ENCODE peak calls at places on chromosomes 11 and 22, in ten cellular contexts. M, W, V, I, J, Y, E, P, N and X are unnamed samples.

GRCh38 chr11:46356911-46357482 is 9.7 kb downstream of the DGKZ start:
- DNase-seq in M (peak; percentile 84), N (no peak), Y (no peak), I (no peak), V (peak; percentile 82), E (peak; percentile 53), W (no peak), J (peak; percentile 72), P (no peak), X (no peak)

GRCh38 chr11:108592591-108593213 is 866 bp downstream of the EXPH5 start:
- DNase-seq in V (peak; percentile 32), N (peak; percentile 45), J (no peak), P (no peak), Y (peak; percentile 44), I (no peak), E (peak; percentile 34), M (no peak), W (peak; percentile 56), X (peak; percentile 18)

GRCh38 chr11:26626346-26626745 is 54.3 kb upstream of the MUC15 start:
- DNase-seq in W (no peak), M (peak; percentile 71), E (peak; percentile 47), P (no peak), N (no peak), J (peak; percentile 59), Y (no peak), I (no peak), V (peak; percentile 69), X (no peak)

GRCh38 chr11:57325735-57326048 is 940 bp upstream of the TNKS1BP1 start:
- DNase-seq in I (no peak), E (no peak), W (no peak), Y (no peak), V (no peak), J (no peak), P (peak; percentile 92), M (no peak), N (no peak), X (no peak)

GRCh38 chr11:7639643-7640025 is 33.7 kb downstream of the CYB5R2 start:
- DNase-seq in Y (no peak), V (no peak), I (no peak), P (peak; percentile 57), M (peak; percentile 38), J (no peak), E (no peak), N (no peak), W (no peak), X (no peak)

GRCh38 chr22:47036936-47037485 is 274.6 kb downstream of the TBC1D22A start:
- DNase-seq in J (no peak), M (no peak), P (no peak), V (no peak), N (no peak), Y (no peak), I (no peak), E (no peak), W (no peak), X (no peak)

GRCh38 chr22:36027960-36028645 is 521 bp downstream of the RBFOX2 start:
- DNase-seq in W (peak; percentile 83), J (no peak), N (peak; percentile 30), E (no peak), V (peak; percentile 34), I (peak; percentile 94), P (peak; percentile 55), Y (peak; percentile 74), M (no peak), X (no peak)

GRCh38 chr11:19474954-19475811 is 234.4 kb upstream of the E2F8 start:
- DNase-seq in W (no peak), I (peak; percentile 73), E (peak; percentile 39), P (no peak), N (peak; percentile 64), V (no peak), J (no peak), M (no peak), Y (no peak), X (no peak)

GRCh38 chr11:123405123-123405592 is 24.9 kb upstream of the GRAMD1B start:
- DNase-seq in V (peak; percentile 2), J (peak; percentile 8), M (no peak), W (no peak), N (no peak), P (peak; percentile 58), E (no peak), I (no peak), Y (peak; percentile 96), X (no peak)

GRCh38 chr22:37244114-37244921 is at the start of gene RAC2:
- DNase-seq in E (peak; percentile 75), V (peak; percentile 73), W (no peak), P (peak; percentile 66), M (peak; percentile 70), Y (peak; percentile 31), I (peak; percentile 47), J (peak; percentile 41), N (no peak), X (peak; percentile 62)

GRCh38 chr22:20531404-20532181 is 24.2 kb downstream of the MED15 start:
- DNase-seq in P (peak; percentile 88), M (peak; percentile 96), I (peak; percentile 70), W (no peak), N (peak; percentile 65), E (peak; percentile 48), V (peak; percentile 95), J (peak; percentile 80), Y (peak; percentile 77), X (peak; percentile 90)

GRCh38 chr11:116691779-116692178 is 81.0 kb downstream of the BUD13 start:
- DNase-seq in P (peak; percentile 61), I (peak; percentile 75), V (no peak), Y (peak; percentile 63), N (no peak), M (peak; percentile 19), E (peak; percentile 61), W (peak; percentile 95), J (peak; percentile 14), X (peak; percentile 75)

GRCh38 chr11:66834943-66835342 is 8.3 kb upstream of the RCE1 start:
- DNase-seq in I (no peak), M (no peak), P (no peak), V (no peak), J (no peak), E (no peak), N (no peak), Y (no peak), W (no peak), X (no peak)

GRCh38 chr11:115272925-115273324 is 231.3 kb downstream of the CADM1 start:
- DNase-seq in W (no peak), Y (peak; percentile 57), P (no peak), V (no peak), M (no peak), E (no peak), I (no peak), N (no peak), J (no peak), X (no peak)

GRCh38 chr11:11416917-11417316 is 63.9 kb upstream of the CSNK2A3 start:
- DNase-seq in V (peak; percentile 76), Y (no peak), I (no peak), P (no peak), N (no peak), E (no peak), W (no peak), M (peak; percentile 81), J (peak; percentile 57), X (no peak)

GRCh38 chr22:37657590-37658132 is 862 bp upstream of the PDXP start:
- DNase-seq in M (peak; percentile 51), N (no peak), W (no peak), J (no peak), I (peak; percentile 51), E (no peak), V (peak; percentile 29), P (no peak), Y (peak; percentile 23), X (no peak)

GRCh38 chr22:48588151-48588880 is 1239.4 kb downstream of the BRD1 start:
- DNase-seq in I (no peak), W (no peak), Y (no peak), P (no peak), N (no peak), J (no peak), V (no peak), E (no peak), M (no peak), X (no peak)

GRCh38 chr22:46798366-46799057 is 36.1 kb downstream of the TBC1D22A start:
- DNase-seq in J (peak; percentile 70), I (peak; percentile 82), W (peak; percentile 94), M (peak; percentile 21), E (peak; percentile 84), P (peak; percentile 93), V (peak; percentile 34), Y (peak; percentile 83), N (peak; percentile 74), X (peak; percentile 87)

GRCh38 chr11:47861762-47862161 is 13.6 kb upstream of the NUP160 start:
- DNase-seq in V (no peak), P (no peak), I (no peak), W (no peak), M (peak; percentile 69), N (no peak), Y (no peak), E (peak; percentile 96), J (peak; percentile 52), X (no peak)

GRCh38 chr11:36131719-36132349 is 157.4 kb downstream of the COMMD9 start:
- DNase-seq in W (peak; percentile 66), Y (peak; percentile 60), V (no peak), I (peak; percentile 85), J (peak; percentile 76), M (peak; percentile 33), N (peak; percentile 66), E (peak; percentile 77), P (peak; percentile 86), X (peak; percentile 41)
- TF ChIP-seq CTCF in W (peak; percentile 79), Y (peak; percentile 79), V (peak; percentile 60), I (peak; percentile 83), J (peak; percentile 90), M (peak; percentile 67), N (peak; percentile 44), E (peak; percentile 99), P (peak; percentile 38), X (peak; percentile 65)

DNA sequence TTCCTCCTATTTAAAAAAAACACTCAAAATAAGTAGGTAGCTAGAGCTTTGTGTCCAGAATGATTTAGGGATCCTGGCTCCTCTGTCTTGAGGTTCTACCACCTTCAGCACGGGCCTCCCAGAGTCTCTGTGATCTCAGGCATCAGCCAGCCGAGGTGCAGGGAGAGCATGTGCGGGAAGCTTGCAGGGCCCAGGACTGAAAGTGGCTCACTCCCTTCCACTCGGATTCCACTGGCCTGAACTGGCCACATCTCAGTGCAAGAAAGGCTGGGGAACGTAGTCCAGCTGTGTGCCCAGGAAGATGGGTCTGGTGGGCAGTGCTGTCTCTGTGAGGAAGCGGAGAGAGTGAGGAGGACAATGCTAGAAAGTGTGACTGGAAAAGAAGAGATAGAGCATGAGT is 68.3 kb upstream of the MYOD1 start:
- DNase-seq in I (no peak), Y (no peak), E (no peak), W (no peak), J (no peak), V (no peak), P (peak; percentile 15), M (no peak), N (no peak), X (no peak)
- H3K27me3 ChIP-seq in I (peaks cover 19% of the 10 kb centered on the region), Y (peaks cover 8% of the 10 kb centered on the region), E (no peaks in the 10 kb centered on the region), W (peaks cover 9% of the 10 kb centered on the region), J (no peaks in the 10 kb centered on the region), V (no peaks in the 10 kb centered on the region), P (peaks cover 5% of the 10 kb centered on the region), M (peaks cover 7% of the 10 kb centered on the region), N (no peaks in the 10 kb centered on the region), X (no peaks in the 10 kb centered on the region)

GRCh38 chr11:64769283-64769682 is 9.1 kb downstream of the SF1 start:
- DNase-seq in J (no peak), V (no peak), E (no peak), P (no peak), Y (no peak), N (no peak), M (no peak), W (no peak), I (no peak), X (no peak)
- H3K4me3 ChIP-seq in J (no peak overlapping the region), V (no peak overlapping the region), E (no peak overlapping the region), P (no peak overlapping the region), Y (no peak overlapping the region), N (no peak overlapping the region), M (no peak overlapping the region), W (no peak overlapping the region), I (no peak overlapping the region), X (no peak overlapping the region)

GRCh38 chr11:33682446-33682845 is 18.2 kb downstream of the C11orf91 start:
- DNase-seq in Y (no peak), I (no peak), J (no peak), V (peak; percentile 97), E (no peak), P (no peak), M (peak; percentile 63), W (no peak), N (no peak), X (no peak)
- TF ChIP-seq CTCF in Y (peak; percentile 20), I (peak; percentile 9), J (no peak), V (peak; percentile 69), E (peak; percentile 37), P (no peak), M (peak; percentile 57), W (peak; percentile 27), N (no peak), X (no peak)